ENCODE peak calls at places on chromosomes 6 and 20, in six cellular contexts. L is esophagus squamous epithelium, H is stomach, E is heart left ventricle, T is right lobe of liver, A is uterus. F is an unnamed sample. For H3K4me1, the result is how much of the 10 kb centered on the place peaks cover.

GRCh38 chr20:45967551-45968080 is 4.4 kb downstream of the ZNF335 start:
- DNase-seq in L (no peak), H (no peak), E (no peak), T (peak), A (no peak), F (no peak)

GRCh38 chr6:36098920-36099647 is 31.2 kb upstream of the MAPK13 start:
- DNase-seq in L (no peak), H (no peak), E (no peak), T (no peak), A (no peak), F (no peak)

GRCh38 chr6:35312076-35312762 is 14.6 kb downstream of the DEF6 start:
- DNase-seq in L (no peak), H (no peak), E (no peak), T (no peak), A (no peak), F (no peak)

GRCh38 chr6:43990627-43991619 is 136.3 kb downstream of the MRPL14 start:
- DNase-seq in L (no peak), H (no peak), E (no peak), T (peak), A (peak), F (no peak)

GRCh38 chr6:148745926-148746325 is 904 bp upstream of the UST start:
- DNase-seq in L (no peak), H (no peak), E (no peak), T (no peak), A (no peak), F (no peak)

GRCh38 chr20:34709836-34710567 is 5.9 kb downstream of the TP53INP2 start:
- DNase-seq in L (no peak), H (peak), E (peak), T (peak), A (no peak), F (peak)

GRCh38 chr20:33299111-33299603 is 16.1 kb downstream of the BPIFB1 start:
- DNase-seq in L (no peak), H (peak), E (peak), T (peak), A (peak), F (peak)

GRCh38 chr6:10412948-10413849 is 1.7 kb downstream of the TFAP2A start:
- DNase-seq in L (no peak), H (peak), E (no peak), T (no peak), A (no peak), F (no peak)

GRCh38 chr6:104983296-104983695 is 26.4 kb downstream of the LIN28B start:
- DNase-seq in L (no peak), H (no peak), E (no peak), T (no peak), A (no peak), F (no peak)

GRCh38 chr6:85977661-85978060 is 335.0 kb upstream of the SYNCRIP start:
- DNase-seq in L (no peak), H (no peak), E (no peak), T (no peak), A (no peak), F (no peak)

GRCh38 chr6:142886431-142887170 is 58.4 kb downstream of the HIVEP2 start:
- DNase-seq in L (no peak), H (no peak), E (no peak), T (no peak), A (no peak), F (no peak)

GRCh38 chr6:73451166-73452106 is 661 bp downstream of the CGAS start:
- DNase-seq in L (no peak), H (peak), E (peak), T (peak), A (peak), F (no peak)

GRCh38 chr20:57326667-57327455 is 2.7 kb upstream of the SPO11 start:
- DNase-seq in L (no peak), H (no peak), E (no peak), T (no peak), A (no peak), F (no peak)

GRCh38 chr20:63977392-63978276 is 1.8 kb downstream of the SAMD10 start:
- DNase-seq in L (no peak), H (no peak), E (no peak), T (no peak), A (no peak), F (no peak)

GRCh38 chr20:945841-946240 is 29.7 kb upstream of the ANGPT4 start:
- DNase-seq in L (no peak), H (no peak), E (no peak), T (peak), A (no peak), F (no peak)

GRCh38 chr6:73586416-73586974 is 65.7 kb upstream of the EEF1A1 start:
- DNase-seq in L (no peak), H (no peak), E (no peak), T (no peak), A (no peak), F (peak)

GRCh38 chr20:63377256-63378114 is 16.3 kb upstream of the CHRNA4 start:
- DNase-seq in L (no peak), H (no peak), E (no peak), T (no peak), A (no peak), F (no peak)

DNA sequence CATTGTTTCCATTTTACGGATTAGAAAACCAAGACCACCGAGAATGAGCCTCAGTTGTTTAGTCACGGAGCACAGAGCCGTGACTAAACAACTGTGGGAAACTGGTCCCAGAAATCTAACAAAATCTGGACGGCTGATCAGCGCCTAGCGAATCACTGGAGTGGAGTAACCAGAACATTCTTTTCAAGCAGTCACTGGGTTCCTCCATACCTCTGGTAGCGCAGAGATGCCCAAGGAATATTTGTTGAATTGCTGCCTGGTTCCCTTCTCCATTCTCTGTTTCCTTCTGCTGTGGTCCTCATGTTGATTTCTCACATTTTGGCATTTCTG is 62.0 kb downstream of the GPX5 start:
- DNase-seq in L (no peak), H (no peak), E (no peak), T (no peak), A (no peak), F (no peak)
- H3K27ac ChIP-seq in L (no peak), H (no peak), E (no peak), T (no peak), A (no peak), F (no peak)

GRCh38 chr6:129697788-129698187 is 12.2 kb downstream of the ARHGAP18 start:
- DNase-seq in L (no peak), H (no peak), E (no peak), T (no peak), A (no peak), F (no peak)

GRCh38 chr6:129699661-129700060 is 10.3 kb downstream of the ARHGAP18 start:
- DNase-seq in L (no peak), H (no peak), E (no peak), T (no peak), A (no peak), F (no peak)

GRCh38 chr6:129696843-129697242 is 13.1 kb downstream of the ARHGAP18 start:
- DNase-seq in L (no peak), H (no peak), E (no peak), T (no peak), A (no peak), F (no peak)

GRCh38 chr6:129700666-129701065 is 9.3 kb downstream of the ARHGAP18 start:
- DNase-seq in L (no peak), H (no peak), E (no peak), T (no peak), A (no peak), F (no peak)

DNA sequence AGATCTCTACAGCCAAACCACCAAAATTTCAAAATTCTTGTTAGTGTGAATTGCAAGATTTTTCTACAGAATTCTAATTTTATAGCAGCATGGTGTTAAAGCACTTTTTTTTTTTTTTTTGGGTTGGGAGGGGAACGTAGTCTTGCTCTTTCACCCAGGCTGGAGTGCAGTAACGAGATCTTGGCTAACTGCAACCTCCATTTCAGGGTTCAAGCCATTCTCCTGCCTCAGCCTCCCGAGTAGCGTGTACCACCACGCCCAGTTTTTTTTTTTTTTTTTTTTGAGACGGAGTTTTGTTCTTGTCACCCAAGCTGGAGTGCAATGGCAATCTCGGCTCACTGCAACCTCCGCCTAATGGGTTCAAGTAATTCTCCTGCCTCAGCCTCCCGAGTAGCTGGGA is 11.5 kb downstream of the ARHGAP18 start:
- DNase-seq in L (no peak), H (no peak), E (no peak), T (no peak), A (no peak), F (no peak)
- H3K4me1 ChIP-seq in L (under half), H (under half), E (under half), T (under half), A (under half), F (under half)

GRCh38 chr6:144343736-144344428 is 58.7 kb downstream of the UTRN start:
- DNase-seq in L (no peak), H (peak), E (peak), T (no peak), A (no peak), F (no peak)
- TF ChIP-seq POLR2A in L (no peak), H (no peak), E (no peak), T (no peak), A (no peak), F (no peak)

GRCh38 chr6:117917176-117917575 is 10.1 kb downstream of the SLC35F1 start:
- DNase-seq in L (no peak), H (no peak), E (no peak), T (no peak), A (no peak), F (no peak)

GRCh38 chr6:117916483-117916882 is 9.4 kb downstream of the SLC35F1 start:
- DNase-seq in L (no peak), H (no peak), E (no peak), T (no peak), A (no peak), F (no peak)

GRCh38 chr6:117918454-117918853 is 11.4 kb downstream of the SLC35F1 start:
- DNase-seq in L (no peak), H (no peak), E (no peak), T (no peak), A (no peak), F (no peak)

GRCh38 chr6:117919775-117920492 is 12.9 kb downstream of the SLC35F1 start:
- DNase-seq in L (no peak), H (peak), E (peak), T (peak), A (peak), F (peak)

GRCh38 chr6:117920493-117920845 is 13.4 kb downstream of the SLC35F1 start:
- DNase-seq in L (no peak), H (no peak), E (no peak), T (no peak), A (no peak), F (no peak)
- H3K27ac ChIP-seq in L (no peak), H (no peak), E (no peak), T (no peak), A (no peak), F (peak)

GRCh38 chr20:51434026-51434425 is 108.5 kb downstream of the NFATC2 start:
- DNase-seq in L (no peak), H (no peak), E (no peak), T (no peak), A (no peak), F (no peak)
- H3K4me1 ChIP-seq in L (under half), H (under half), E (under half), T (under half), A (under half), F (under half)

DNA sequence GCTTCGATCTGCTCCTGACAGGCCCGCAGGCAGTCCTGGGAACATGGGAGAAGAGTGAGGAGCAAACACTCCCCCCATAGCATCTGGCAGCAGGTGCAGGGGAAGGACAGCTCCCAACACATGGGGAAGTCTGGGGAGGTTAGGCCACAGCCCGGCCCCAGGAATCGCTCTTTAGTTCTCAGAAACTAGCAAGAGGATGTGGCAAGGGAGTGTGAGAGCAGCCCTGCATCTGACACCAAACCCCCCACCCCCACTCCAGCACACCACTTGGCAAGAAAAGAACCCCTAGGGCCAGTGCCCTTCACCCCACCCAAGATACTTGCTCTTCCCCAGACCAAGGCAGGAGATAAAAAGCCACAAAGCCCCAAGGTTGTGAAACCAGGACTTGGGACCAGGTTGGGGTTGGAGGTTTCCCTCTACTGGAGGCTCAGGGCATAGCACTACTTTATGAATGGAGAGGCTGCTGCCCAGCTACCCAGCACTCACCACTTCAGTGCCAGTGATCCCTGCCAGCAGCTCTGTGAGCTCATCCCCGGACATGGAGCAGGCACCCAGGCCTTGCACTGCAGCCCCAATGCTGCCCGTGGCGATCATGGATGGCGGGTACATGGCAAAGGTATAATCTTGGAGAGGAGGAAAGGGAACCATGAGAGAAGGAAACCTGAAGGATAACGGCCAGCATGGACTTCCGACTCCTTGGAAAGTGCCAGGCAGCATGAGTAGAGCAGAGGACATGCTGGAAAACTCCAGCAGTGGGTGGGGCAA is 5.4 kb downstream of the CCND3 start:
- DNase-seq in L (no peak), H (peak), E (peak), T (peak), A (peak), F (peak)
- TF ChIP-seq POLR2A in L (no peak), H (no peak), E (no peak), T (no peak), A (no peak), F (no peak)

GRCh38 chr20:50560867-50561266 is 50.7 kb downstream of the PTPN1 start:
- DNase-seq in L (no peak), H (no peak), E (no peak), T (no peak), A (no peak), F (no peak)
- H3K27ac ChIP-seq in L (peak), H (no peak), E (peak), T (no peak), A (peak), F (no peak)

DNA sequence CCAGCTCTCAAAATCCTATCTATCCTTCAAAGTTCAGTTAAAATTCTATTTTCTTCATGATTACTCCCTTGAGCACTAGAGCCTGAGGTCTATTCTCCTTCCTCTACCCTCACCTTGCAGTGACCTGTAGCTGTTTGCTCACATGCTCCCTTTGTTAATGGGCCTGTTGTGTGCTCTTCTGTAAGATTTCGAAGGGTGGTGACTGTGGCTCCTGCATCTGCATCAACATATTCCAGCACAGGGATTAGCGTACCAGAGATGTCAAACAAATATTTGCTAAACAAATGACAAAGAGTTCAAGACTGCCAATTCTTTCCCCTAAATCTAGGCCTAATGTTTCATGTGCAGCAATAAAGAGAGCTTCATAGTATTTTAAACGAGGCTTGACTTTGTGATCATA is 69.4 kb downstream of the ELOVL5 start:
- DNase-seq in L (no peak), H (no peak), E (no peak), T (no peak), A (no peak), F (no peak)
- H3K4me1 ChIP-seq in L (under half), H (under half), E (half or more), T (under half), A (under half), F (under half)

GRCh38 chr6:126107475-126108121 is 121.3 kb downstream of the TRMT11 start:
- DNase-seq in L (no peak), H (no peak), E (no peak), T (no peak), A (no peak), F (no peak)

GRCh38 chr6:126113261-126113660 is 126.9 kb downstream of the TRMT11 start:
- DNase-seq in L (no peak), H (no peak), E (no peak), T (no peak), A (no peak), F (no peak)

GRCh38 chr6:126112171-126112632 is 125.9 kb downstream of the TRMT11 start:
- DNase-seq in L (no peak), H (no peak), E (no peak), T (no peak), A (no peak), F (no peak)

DNA sequence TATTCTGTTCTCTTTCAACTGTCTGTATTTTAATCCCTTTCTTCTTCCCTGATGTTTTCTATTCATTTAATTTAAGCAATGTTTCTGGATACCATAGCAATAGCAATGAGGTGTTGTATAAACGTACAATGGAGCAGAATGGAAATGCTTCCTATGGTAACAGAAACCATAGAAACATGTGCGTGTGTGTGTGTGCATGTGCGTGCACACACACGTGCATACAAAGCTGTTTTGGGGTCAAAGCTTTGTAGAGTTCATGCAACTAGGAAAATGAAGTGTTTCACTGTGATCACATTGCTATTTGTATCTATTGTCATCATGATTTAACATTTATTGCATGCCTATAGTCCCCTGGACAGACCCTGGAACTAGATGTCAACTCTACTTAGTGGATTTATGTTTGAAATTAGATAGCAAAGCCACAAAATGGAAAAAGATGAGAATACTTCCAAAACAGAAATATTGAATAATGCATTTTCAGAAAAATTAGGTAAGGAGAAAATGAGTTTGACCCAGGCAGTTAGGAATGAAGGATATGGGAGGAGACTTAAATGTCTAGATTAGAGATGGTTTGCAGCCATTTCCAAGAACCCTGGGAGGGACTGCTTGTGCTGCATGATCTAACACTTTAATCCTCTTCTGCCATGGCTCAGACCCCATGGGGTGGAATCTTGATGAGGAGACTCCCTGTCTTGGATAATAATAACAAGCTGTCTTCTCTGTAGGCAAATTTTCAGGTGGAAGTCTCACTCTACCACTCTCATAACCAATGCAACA is 124.3 kb downstream of the TRMT11 start:
- DNase-seq in L (no peak), H (no peak), E (no peak), T (no peak), A (no peak), F (no peak)
- TF ChIP-seq POLR2A in L (no peak), H (no peak), E (no peak), T (no peak), A (no peak), F (no peak)

GRCh38 chr6:144294016-144294415 is 8.9 kb downstream of the UTRN start:
- DNase-seq in L (no peak), H (no peak), E (no peak), T (no peak), A (no peak), F (no peak)
- H3K27ac ChIP-seq in L (no peak), H (no peak), E (peak), T (no peak), A (no peak), F (peak)

F was measured in tibial nerve.